ENCODE peak calls at places on chromosomes 4 and X, in ten cellular contexts. L is colonic mucosa, M is upper lobe of right lung, A is GM12878, P is psoas muscle, D is cardiac muscle cell, X is choroid plexus epithelial cell, R is AG09309, E is brain microvascular endothelial cell, G is mammary epithelial cell. Q is an unnamed sample.

GRCh38 chr4:145423017-145423708 is 58.5 kb upstream of the SMAD1 start:
- DNase-seq in R (no peak), M (no peak), E (no peak), G (no peak), P (no peak), L (no peak), A (no peak), X (no peak), D (no peak), Q (no peak)

GRCh38 chrX:41781500-41781899 is 57.5 kb downstream of the GPR82 start:
- DNase-seq in M (no peak), D (peak), A (no peak), G (peak), R (no peak), L (no peak), P (no peak), E (peak), X (peak), Q (peak)

GRCh38 chrX:16950423-16950822 is 4.0 kb downstream of the REPS2 start:
- DNase-seq in A (no peak), X (no peak), D (no peak), L (no peak), E (no peak), P (no peak), M (no peak), R (no peak), G (no peak), Q (no peak)

GRCh38 chrX:77447339-77448149 is at the start of gene FGF16:
- DNase-seq in P (peak), D (no peak), R (no peak), E (no peak), G (no peak), A (no peak), X (no peak), L (no peak), M (peak), Q (peak)

GRCh38 chr4:157821814-157822213 is 351.0 kb downstream of the GASK1B start:
- DNase-seq in E (no peak), P (no peak), L (no peak), D (peak), X (no peak), G (no peak), A (no peak), M (no peak), R (no peak), Q (no peak)

GRCh38 chrX:75522565-75523411 is at the start of gene ZDHHC15:
- DNase-seq in R (no peak), X (peak), P (peak), A (peak), M (peak), G (no peak), E (peak), L (peak), D (peak), Q (no peak)

GRCh38 chr4:4269856-4270255 is 20.1 kb downstream of the LYAR start:
- DNase-seq in G (peak), L (no peak), E (peak), D (no peak), M (no peak), R (no peak), A (no peak), P (no peak), X (peak), Q (no peak)

GRCh38 chr4:101136373-101137370 is 210.7 kb downstream of the PPP3CA start:
- DNase-seq in M (no peak), R (no peak), G (no peak), E (no peak), X (no peak), P (no peak), A (no peak), L (no peak), D (no peak), Q (no peak)

GRCh38 chr4:119080721-119081541 is 54.7 kb upstream of the MYOZ2 start:
- DNase-seq in M (no peak), L (peak), X (no peak), D (no peak), R (no peak), A (no peak), E (no peak), P (no peak), G (no peak), Q (no peak)

GRCh38 chr4:85776579-85776978 is 301.6 kb downstream of the ARHGAP24 start:
- DNase-seq in E (no peak), D (no peak), P (no peak), G (peak), L (no peak), X (no peak), M (no peak), A (no peak), R (no peak), Q (peak)

GRCh38 chrX:112536544-112536943 is 143.2 kb downstream of the LHFPL1 start:
- DNase-seq in G (no peak), M (no peak), R (no peak), P (no peak), E (no peak), A (no peak), L (no peak), X (no peak), D (peak), Q (no peak)

GRCh38 chrX:20128678-20129077 is 12.0 kb upstream of the MAP7D2 start:
- DNase-seq in R (no peak), G (peak), L (no peak), M (no peak), D (no peak), P (no peak), A (no peak), X (no peak), E (no peak), Q (no peak)

GRCh38 chr4:11566440-11567022 is 137.8 kb upstream of the HS3ST1 start:
- DNase-seq in P (no peak), D (no peak), L (no peak), M (no peak), X (peak), R (no peak), G (no peak), E (no peak), A (no peak), Q (no peak)

GRCh38 chr4:169940460-169940859 is 85.7 kb downstream of the MFAP3L start:
- DNase-seq in P (no peak), D (no peak), A (no peak), G (no peak), E (no peak), M (no peak), L (no peak), X (peak), R (no peak), Q (no peak)

GRCh38 chr4:55393461-55394320 is 2.1 kb upstream of the TMEM165 start:
- DNase-seq in L (peak), X (no peak), R (no peak), P (no peak), D (no peak), A (no peak), E (no peak), G (no peak), M (no peak), Q (peak)

GRCh38 chr4:171612907-171613306 is 200.3 kb upstream of the GALNTL6 start:
- DNase-seq in X (no peak), G (no peak), E (no peak), L (no peak), D (no peak), M (no peak), P (no peak), A (no peak), R (no peak), Q (no peak)

GRCh38 chrX:45232139-45232538 is 31.5 kb upstream of the DIPK2B start:
- DNase-seq in D (no peak), M (no peak), R (no peak), A (no peak), P (no peak), X (no peak), E (no peak), L (no peak), G (no peak), Q (no peak)

GRCh38 chr4:3532714-3533336 is 603 bp upstream of the LRPAP1 start:
- DNase-seq in G (no peak), X (no peak), L (peak), P (no peak), E (no peak), A (no peak), R (no peak), M (no peak), D (no peak), Q (no peak)

GRCh38 chr4:13698296-13698695 is 70.8 kb upstream of the BOD1L1 start:
- DNase-seq in X (no peak), G (peak), E (no peak), P (no peak), L (no peak), M (no peak), A (no peak), R (no peak), D (no peak), Q (no peak)

GRCh38 chrX:39984191-39984956 is 113.4 kb downstream of the BCOR start:
- DNase-seq in X (peak), G (peak), E (no peak), R (no peak), M (no peak), A (peak), D (no peak), L (peak), P (no peak), Q (peak)

GRCh38 chrX:130575831-130576404 is 174.1 kb downstream of the RBMX2 start:
- DNase-seq in X (peak), L (peak), D (peak), P (peak), G (peak), E (peak), R (peak), M (peak), A (no peak), Q (peak)

GRCh38 chr4:186957952-186958555 is 234.4 kb upstream of the FAT1 start:
- DNase-seq in R (no peak), E (no peak), X (peak), P (no peak), M (no peak), G (peak), A (no peak), L (no peak), D (no peak), Q (no peak)

GRCh38 chr4:127698789-127699200 is 31.4 kb upstream of the SLC25A31 start:
- DNase-seq in D (no peak), E (peak), P (no peak), G (peak), R (peak), X (peak), L (no peak), M (no peak), A (peak), Q (peak)

GRCh38 chr4:118741456-118741855 is 56.3 kb downstream of the METTL14 start:
- DNase-seq in E (no peak), A (no peak), D (no peak), L (no peak), X (peak), P (no peak), R (no peak), M (no peak), G (no peak), Q (no peak)

GRCh38 chr4:80254114-80254513 is 12.3 kb upstream of the FGF5 start:
- DNase-seq in D (no peak), R (no peak), G (no peak), M (no peak), E (no peak), A (no peak), L (no peak), P (no peak), X (no peak), Q (no peak)

GRCh38 chr4:80255374-80256095 is 10.9 kb upstream of the FGF5 start:
- DNase-seq in E (no peak), X (no peak), G (peak), M (no peak), L (no peak), R (peak), D (no peak), P (no peak), A (no peak), Q (no peak)

GRCh38 chr4:80252427-80252826 is 14.0 kb upstream of the FGF5 start:
- DNase-seq in X (no peak), P (no peak), E (no peak), D (no peak), A (no peak), G (no peak), R (no peak), M (no peak), L (no peak), Q (no peak)

GRCh38 chr4:80252953-80253352 is 13.5 kb upstream of the FGF5 start:
- DNase-seq in D (no peak), L (no peak), G (no peak), A (no peak), R (no peak), P (no peak), E (no peak), X (no peak), M (no peak), Q (no peak)

GRCh38 chr4:80253510-80253909 is 13.0 kb upstream of the FGF5 start:
- DNase-seq in E (no peak), M (no peak), G (no peak), A (no peak), X (no peak), L (no peak), R (no peak), D (no peak), P (no peak), Q (no peak)
- TF ChIP-seq CTCF in E (no peak), M (no peak), G (no peak), A (no peak), X (no peak), L (no peak), R (no peak), D (no peak), P (no peak), Q (no peak)

GRCh38 chr4:133146574-133147198 is 2.4 kb upstream of the PCDH10 start:
- DNase-seq in M (no peak), L (no peak), E (peak), R (no peak), P (no peak), D (peak), X (peak), A (no peak), G (no peak), Q (peak)

GRCh38 chr4:133145241-133145640 is 3.9 kb upstream of the PCDH10 start:
- DNase-seq in X (no peak), M (no peak), A (no peak), L (no peak), D (no peak), G (no peak), R (no peak), P (no peak), E (no peak), Q (no peak)

GRCh38 chr4:133145758-133146157 is 3.3 kb upstream of the PCDH10 start:
- DNase-seq in E (no peak), X (no peak), D (no peak), L (no peak), M (no peak), P (no peak), G (no peak), R (no peak), A (no peak), Q (no peak)

GRCh38 chr4:133147365-133147821 is 1.7 kb upstream of the PCDH10 start:
- DNase-seq in L (no peak), X (peak), M (no peak), E (peak), R (no peak), P (no peak), A (no peak), G (no peak), D (no peak), Q (no peak)

DNA sequence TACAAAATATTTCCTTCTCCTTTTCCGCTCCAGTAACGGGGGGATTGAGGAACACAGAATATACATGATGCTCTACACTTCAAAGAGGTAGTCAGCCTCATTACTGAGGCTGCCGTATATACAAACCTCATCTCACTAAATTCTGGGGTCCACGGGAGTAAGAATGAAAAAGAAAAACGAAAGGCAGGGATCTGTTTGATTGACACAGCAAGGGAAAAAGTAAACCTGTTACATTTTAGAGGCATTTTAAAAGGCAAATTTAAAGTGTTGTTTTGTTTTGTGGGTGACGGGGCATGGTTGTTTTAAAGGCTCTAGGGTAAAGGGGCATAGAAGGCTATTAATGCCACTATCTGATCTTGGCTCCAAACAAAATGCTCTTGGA is 2.9 kb upstream of the PCDH10 start:
- DNase-seq in G (no peak), X (no peak), P (no peak), A (no peak), R (no peak), D (no peak), E (no peak), L (no peak), M (no peak), Q (no peak)
- H3K4me3 ChIP-seq in G (no peak), X (peak), P (peak), A (no peak), R (no peak), D (peak), E (peak), L (no peak), M (peak), Q (no peak)

DNA sequence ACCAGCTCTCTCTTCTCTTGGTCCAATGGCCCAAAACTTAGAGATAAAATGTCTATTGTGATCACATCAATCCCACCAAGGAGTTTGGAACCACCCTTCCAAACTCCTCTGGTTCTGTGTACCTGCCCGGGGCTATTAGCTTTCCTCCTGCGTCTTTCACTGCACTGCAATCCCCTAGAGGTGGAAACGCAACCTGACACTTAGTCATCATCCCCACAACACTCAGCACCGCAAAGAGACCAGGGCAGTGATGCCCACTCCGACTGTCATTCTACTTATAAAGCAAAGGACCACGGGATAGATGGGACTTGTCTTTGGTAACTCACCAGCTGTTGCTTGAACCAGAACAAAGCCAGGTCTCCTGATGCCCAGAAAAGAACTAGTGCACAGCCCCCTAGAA is 22.0 kb downstream of the AFAP1 start:
- DNase-seq in X (no peak), G (no peak), P (no peak), D (no peak), M (no peak), E (no peak), R (no peak), A (no peak), L (no peak), Q (no peak)
- TF ChIP-seq CTCF in X (peak), G (no peak), P (no peak), D (no peak), M (no peak), E (no peak), R (no peak), A (no peak), L (no peak), Q (no peak)

GRCh38 chrX:129525162-129525561 is 1.9 kb upstream of the SMARCA1 start:
- DNase-seq in M (no peak), A (no peak), X (no peak), L (no peak), P (no peak), G (no peak), R (no peak), D (no peak), E (no peak), Q (no peak)

GRCh38 chrX:129520151-129520550 is 3.1 kb downstream of the SMARCA1 start:
- DNase-seq in E (no peak), X (no peak), A (no peak), P (no peak), M (no peak), D (no peak), G (no peak), L (no peak), R (no peak), Q (no peak)

GRCh38 chrX:129524250-129524850 is 1.1 kb upstream of the SMARCA1 start:
- DNase-seq in M (no peak), G (no peak), X (no peak), E (no peak), L (no peak), P (no peak), D (no peak), R (no peak), A (no peak), Q (no peak)

GRCh38 chrX:129522184-129523059 is 868 bp downstream of the SMARCA1 start:
- DNase-seq in G (peak), A (no peak), L (peak), R (no peak), P (peak), D (peak), E (peak), X (peak), M (peak), Q (no peak)

GRCh38 chrX:129523076-129524055 is at the start of gene SMARCA1:
- DNase-seq in D (peak), X (peak), M (peak), L (peak), E (peak), G (no peak), R (no peak), P (peak), A (no peak), Q (no peak)
- H3K4me3 ChIP-seq in D (peak), X (peak), M (peak), L (peak), E (peak), G (peak), R (peak), P (peak), A (no peak), Q (peak)

GRCh38 chr4:82577451-82577850 is 15.7 kb upstream of the TMEM150C start:
- DNase-seq in E (no peak), X (no peak), G (peak), L (no peak), M (no peak), A (no peak), R (no peak), P (no peak), D (no peak), Q (no peak)

GRCh38 chr4:82584921-82585320 is 23.1 kb upstream of the TMEM150C start:
- DNase-seq in E (no peak), R (no peak), L (no peak), X (no peak), A (no peak), M (no peak), D (no peak), G (no peak), P (no peak), Q (no peak)

GRCh38 chr4:82579932-82580331 is 18.1 kb upstream of the TMEM150C start:
- DNase-seq in X (no peak), R (no peak), G (no peak), A (no peak), D (no peak), P (no peak), L (no peak), E (no peak), M (no peak), Q (no peak)

GRCh38 chr4:82583897-82584604 is 22.3 kb upstream of the TMEM150C start:
- DNase-seq in D (no peak), L (no peak), G (no peak), E (no peak), R (no peak), P (no peak), A (no peak), M (no peak), X (no peak), Q (no peak)

DNA sequence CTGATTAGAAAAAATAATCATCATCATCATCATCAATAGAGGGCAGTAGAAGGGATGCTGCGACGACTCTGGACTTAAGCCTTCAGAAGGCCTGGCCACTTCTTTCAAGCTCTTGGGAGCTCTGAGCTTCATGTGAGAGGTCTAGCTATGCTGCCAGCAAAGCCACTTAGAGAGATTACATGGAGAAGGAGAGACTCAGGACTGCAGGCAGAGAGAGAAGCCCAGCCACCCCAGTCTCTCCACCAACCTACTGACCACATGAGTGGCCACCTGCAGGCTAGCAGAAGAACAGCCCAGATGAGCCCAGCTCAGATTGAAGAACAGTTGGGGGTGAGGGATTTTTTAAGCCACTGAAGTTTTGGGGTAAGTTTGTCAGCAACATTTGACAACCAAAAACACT is 17.1 kb upstream of the TMEM150C start:
- DNase-seq in A (no peak), X (peak), G (no peak), L (no peak), R (no peak), E (peak), P (no peak), D (no peak), M (no peak), Q (no peak)
- TF ChIP-seq CTCF in A (no peak), X (peak), G (peak), L (no peak), R (peak), E (peak), P (no peak), D (peak), M (no peak), Q (no peak)

Q was measured in GM12865.